ENCODE peak calls at places on chromosomes 3 and 15, in seven cellular contexts. One of them, this sample, is unnamed.

GRCh38 chr15:33190539-33190938 is 4.0 kb downstream of the FMN1 start:
- DNase-seq in H54: no peak
- DNase-seq in GM12891: no peak
- DNase-seq in K562: no peak
- DNase-seq in NB4: no peak
- DNase-seq in A549: no peak
- DNase-seq in endothelial cell of umbilical vein: no peak
- DNase-seq in this sample: no peak

GRCh38 chr3:68057637-68058320 is 403.4 kb upstream of the SUCLG2 start:
- DNase-seq in H54: no peak
- DNase-seq in GM12891: no peak
- DNase-seq in K562: no peak
- DNase-seq in NB4: peak
- DNase-seq in A549: no peak
- DNase-seq in endothelial cell of umbilical vein: no peak
- DNase-seq in this sample: no peak

GRCh38 chr3:58001979-58002378 is 6.2 kb upstream of the FLNB start:
- DNase-seq in H54: no peak
- DNase-seq in GM12891: no peak
- DNase-seq in K562: no peak
- DNase-seq in NB4: no peak
- DNase-seq in A549: no peak
- DNase-seq in endothelial cell of umbilical vein: no peak
- DNase-seq in this sample: no peak

GRCh38 chr15:80343610-80344009 is 60.6 kb upstream of the ARNT2 start:
- DNase-seq in H54: no peak
- DNase-seq in GM12891: no peak
- DNase-seq in K562: no peak
- DNase-seq in NB4: no peak
- DNase-seq in A549: no peak
- DNase-seq in endothelial cell of umbilical vein: no peak
- DNase-seq in this sample: no peak

GRCh38 chr3:69425249-69425648 is 39.4 kb upstream of the FRMD4B start:
- DNase-seq in H54: no peak
- DNase-seq in GM12891: peak
- DNase-seq in K562: peak
- DNase-seq in NB4: peak
- DNase-seq in A549: peak
- DNase-seq in endothelial cell of umbilical vein: peak
- DNase-seq in this sample: peak

GRCh38 chr3:187852842-187853727 is 107.8 kb upstream of the BCL6 start:
- DNase-seq in H54: no peak
- DNase-seq in GM12891: no peak
- DNase-seq in K562: no peak
- DNase-seq in NB4: no peak
- DNase-seq in A549: no peak
- DNase-seq in endothelial cell of umbilical vein: no peak
- DNase-seq in this sample: no peak

GRCh38 chr3:29247088-29247745 is 33.7 kb upstream of the RBMS3 start:
- DNase-seq in H54: no peak
- DNase-seq in GM12891: no peak
- DNase-seq in K562: no peak
- DNase-seq in NB4: no peak
- DNase-seq in A549: no peak
- DNase-seq in endothelial cell of umbilical vein: no peak
- DNase-seq in this sample: no peak

GRCh38 chr15:58608129-58608590 is 141.3 kb downstream of the ADAM10 start:
- DNase-seq in H54: no peak
- DNase-seq in GM12891: no peak
- DNase-seq in K562: no peak
- DNase-seq in NB4: no peak
- DNase-seq in A549: no peak
- DNase-seq in endothelial cell of umbilical vein: no peak
- DNase-seq in this sample: no peak

GRCh38 chr3:10090181-10090580 is 17.9 kb downstream of the FANCD2OS start:
- DNase-seq in H54: no peak
- DNase-seq in GM12891: no peak
- DNase-seq in K562: no peak
- DNase-seq in NB4: no peak
- DNase-seq in A549: no peak
- DNase-seq in endothelial cell of umbilical vein: no peak
- DNase-seq in this sample: no peak

GRCh38 chr15:68517285-68517711 is 61.5 kb upstream of the CORO2B start:
- DNase-seq in H54: no peak
- DNase-seq in GM12891: no peak
- DNase-seq in K562: no peak
- DNase-seq in NB4: no peak
- DNase-seq in A549: no peak
- DNase-seq in endothelial cell of umbilical vein: no peak
- DNase-seq in this sample: no peak

GRCh38 chr3:36364260-36364659 is 16.0 kb upstream of the STAC start:
- DNase-seq in H54: no peak
- DNase-seq in GM12891: no peak
- DNase-seq in K562: no peak
- DNase-seq in NB4: no peak
- DNase-seq in A549: no peak
- DNase-seq in endothelial cell of umbilical vein: no peak
- DNase-seq in this sample: no peak

GRCh38 chr15:81910997-81911396 is 134.8 kb downstream of the MEX3B start:
- DNase-seq in H54: no peak
- DNase-seq in GM12891: no peak
- DNase-seq in K562: no peak
- DNase-seq in NB4: no peak
- DNase-seq in A549: no peak
- DNase-seq in endothelial cell of umbilical vein: no peak
- DNase-seq in this sample: no peak

DNA sequence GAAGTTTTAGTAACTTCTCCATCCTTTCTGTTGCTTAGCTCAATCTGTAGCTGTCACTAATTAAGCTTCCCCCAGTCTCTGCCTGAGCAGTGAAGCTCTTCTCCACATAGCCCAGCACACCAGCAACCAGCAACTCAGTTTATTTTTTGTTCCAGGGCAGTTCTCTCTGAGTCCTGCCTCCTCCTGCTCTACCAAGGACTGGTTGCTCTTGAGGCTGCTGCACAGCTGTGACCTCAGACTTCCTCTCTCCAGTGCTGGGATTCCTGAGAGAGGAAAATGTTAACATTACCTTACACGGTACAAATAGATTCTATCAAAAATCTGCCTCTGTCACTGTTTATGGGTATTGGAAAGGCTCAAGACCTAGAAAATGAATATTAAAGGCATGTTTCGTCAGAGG is 294.7 kb downstream of the OXSM start:
- DNase-seq in H54: no peak
- DNase-seq in GM12891: no peak
- DNase-seq in K562: no peak
- DNase-seq in NB4: no peak
- DNase-seq in A549: no peak
- DNase-seq in endothelial cell of umbilical vein: no peak
- DNase-seq in this sample: no peak
- TF ChIP-seq POLR2A in H54: no peak
- TF ChIP-seq POLR2A in GM12891: no peak
- TF ChIP-seq POLR2A in K562: no peak
- TF ChIP-seq POLR2A in NB4: no peak
- TF ChIP-seq POLR2A in A549: no peak
- TF ChIP-seq POLR2A in endothelial cell of umbilical vein: no peak
- TF ChIP-seq POLR2A in this sample: no peak

GRCh38 chr3:123698813-123699212 is 114.0 kb upstream of the HACD2 start:
- DNase-seq in H54: no peak
- DNase-seq in GM12891: no peak
- DNase-seq in K562: no peak
- DNase-seq in NB4: no peak
- DNase-seq in A549: no peak
- DNase-seq in endothelial cell of umbilical vein: no peak
- DNase-seq in this sample: no peak

GRCh38 chr3:123705886-123706285 is 121.0 kb upstream of the HACD2 start:
- DNase-seq in H54: no peak
- DNase-seq in GM12891: no peak
- DNase-seq in K562: no peak
- DNase-seq in NB4: no peak
- DNase-seq in A549: no peak
- DNase-seq in endothelial cell of umbilical vein: no peak
- DNase-seq in this sample: no peak

GRCh38 chr3:123696796-123697195 is 111.9 kb upstream of the HACD2 start:
- DNase-seq in H54: no peak
- DNase-seq in GM12891: no peak
- DNase-seq in K562: no peak
- DNase-seq in NB4: no peak
- DNase-seq in A549: no peak
- DNase-seq in endothelial cell of umbilical vein: no peak
- DNase-seq in this sample: no peak

GRCh38 chr3:123702720-123703119 is 117.9 kb upstream of the HACD2 start:
- DNase-seq in H54: no peak
- DNase-seq in GM12891: no peak
- DNase-seq in K562: no peak
- DNase-seq in NB4: no peak
- DNase-seq in A549: no peak
- DNase-seq in endothelial cell of umbilical vein: no peak
- DNase-seq in this sample: no peak

GRCh38 chr3:123700791-123701712 is 116.2 kb upstream of the HACD2 start:
- DNase-seq in H54: no peak
- DNase-seq in GM12891: no peak
- DNase-seq in K562: no peak
- DNase-seq in NB4: no peak
- DNase-seq in A549: no peak
- DNase-seq in endothelial cell of umbilical vein: no peak
- DNase-seq in this sample: no peak
- TF ChIP-seq POLR2A in H54: no peak
- TF ChIP-seq POLR2A in GM12891: no peak
- TF ChIP-seq POLR2A in K562: no peak
- TF ChIP-seq POLR2A in NB4: no peak
- TF ChIP-seq POLR2A in A549: no peak
- TF ChIP-seq POLR2A in endothelial cell of umbilical vein: no peak
- TF ChIP-seq POLR2A in this sample: no peak

GRCh38 chr3:174204765-174205164 is 654.4 kb upstream of the NAALADL2 start:
- DNase-seq in H54: no peak
- DNase-seq in GM12891: no peak
- DNase-seq in K562: no peak
- DNase-seq in NB4: no peak
- DNase-seq in A549: no peak
- DNase-seq in endothelial cell of umbilical vein: no peak
- DNase-seq in this sample: no peak

GRCh38 chr3:174202561-174202960 is 656.6 kb upstream of the NAALADL2 start:
- DNase-seq in H54: no peak
- DNase-seq in GM12891: no peak
- DNase-seq in K562: no peak
- DNase-seq in NB4: no peak
- DNase-seq in A549: no peak
- DNase-seq in endothelial cell of umbilical vein: peak
- DNase-seq in this sample: no peak

GRCh38 chr3:174206607-174207192 is 652.4 kb upstream of the NAALADL2 start:
- DNase-seq in H54: no peak
- DNase-seq in GM12891: no peak
- DNase-seq in K562: no peak
- DNase-seq in NB4: no peak
- DNase-seq in A549: no peak
- DNase-seq in endothelial cell of umbilical vein: no peak
- DNase-seq in this sample: no peak

DNA sequence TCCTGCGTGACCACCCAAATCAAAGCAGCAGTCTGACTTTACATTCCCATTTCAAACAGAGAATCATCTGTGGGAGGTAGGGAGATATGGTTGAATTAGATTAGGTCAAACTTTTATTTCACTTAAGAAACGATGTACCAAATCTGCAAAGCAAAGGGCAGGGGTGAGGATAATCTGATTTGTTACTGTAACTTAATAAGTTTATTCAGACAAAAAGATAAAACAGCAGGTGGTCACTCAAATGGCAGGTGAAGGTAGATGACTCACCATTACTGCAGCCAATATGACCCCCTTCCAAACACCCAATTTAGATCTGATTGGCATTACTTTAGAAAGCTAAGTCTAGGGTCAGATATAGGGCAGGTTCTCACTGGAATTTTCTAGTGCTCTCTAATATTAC is 651.0 kb upstream of the NAALADL2 start:
- DNase-seq in H54: no peak
- DNase-seq in GM12891: no peak
- DNase-seq in K562: no peak
- DNase-seq in NB4: no peak
- DNase-seq in A549: no peak
- DNase-seq in endothelial cell of umbilical vein: no peak
- DNase-seq in this sample: no peak
- TF ChIP-seq POLR2A in H54: no peak
- TF ChIP-seq POLR2A in GM12891: no peak
- TF ChIP-seq POLR2A in K562: no peak
- TF ChIP-seq POLR2A in NB4: no peak
- TF ChIP-seq POLR2A in A549: no peak
- TF ChIP-seq POLR2A in endothelial cell of umbilical vein: no peak
- TF ChIP-seq POLR2A in this sample: no peak

GRCh38 chr3:124779751-124780191 is 49.5 kb downstream of the UMPS start:
- DNase-seq in H54: no peak
- DNase-seq in GM12891: no peak
- DNase-seq in K562: no peak
- DNase-seq in NB4: no peak
- DNase-seq in A549: no peak
- DNase-seq in endothelial cell of umbilical vein: no peak
- DNase-seq in this sample: no peak

GRCh38 chr3:124780356-124780755 is 50.1 kb downstream of the UMPS start:
- DNase-seq in H54: no peak
- DNase-seq in GM12891: no peak
- DNase-seq in K562: no peak
- DNase-seq in NB4: no peak
- DNase-seq in A549: no peak
- DNase-seq in endothelial cell of umbilical vein: no peak
- DNase-seq in this sample: no peak

GRCh38 chr3:124779116-124779515 is 48.9 kb downstream of the UMPS start:
- DNase-seq in H54: no peak
- DNase-seq in GM12891: no peak
- DNase-seq in K562: no peak
- DNase-seq in NB4: no peak
- DNase-seq in A549: no peak
- DNase-seq in endothelial cell of umbilical vein: no peak
- DNase-seq in this sample: no peak

GRCh38 chr3:124781706-124782376 is 51.6 kb downstream of the UMPS start:
- DNase-seq in H54: no peak
- DNase-seq in GM12891: no peak
- DNase-seq in K562: no peak
- DNase-seq in NB4: no peak
- DNase-seq in A549: no peak
- DNase-seq in endothelial cell of umbilical vein: no peak
- DNase-seq in this sample: no peak

DNA sequence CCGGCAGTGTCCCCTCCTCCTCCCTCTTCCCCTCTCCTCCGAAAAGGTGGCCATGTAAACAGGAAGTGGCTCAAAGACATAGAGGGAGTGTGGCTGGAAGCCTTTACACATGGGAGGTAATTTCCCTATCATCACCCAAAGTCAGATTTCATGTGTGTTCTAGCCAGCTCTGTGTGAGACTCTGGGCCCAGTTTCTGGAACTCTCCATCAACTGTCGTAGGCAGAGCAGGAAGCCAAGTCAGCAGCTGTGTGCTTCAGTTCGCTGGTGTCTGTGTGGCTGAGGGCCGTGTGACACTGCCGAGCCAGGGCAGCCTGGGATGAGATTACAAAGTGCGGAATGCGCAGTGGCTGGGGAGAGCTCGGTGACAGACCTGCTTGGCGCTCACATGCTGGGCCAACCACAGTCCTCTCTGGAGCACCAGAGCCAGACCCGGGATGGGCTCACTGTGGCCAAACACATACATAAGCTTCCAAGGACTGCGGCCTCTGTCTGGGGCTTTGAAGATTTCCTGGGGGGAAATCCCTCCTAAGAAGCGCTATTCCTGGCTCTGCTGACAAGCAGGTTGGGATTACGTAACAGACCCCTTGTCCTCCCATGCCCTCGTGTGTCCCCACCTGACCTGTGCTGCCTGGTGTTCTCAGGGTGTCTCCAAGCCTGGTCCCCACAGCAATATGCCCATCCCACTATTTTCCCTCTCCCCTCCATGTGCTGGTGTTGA is 50.7 kb downstream of the UMPS start:
- DNase-seq in H54: no peak
- DNase-seq in GM12891: no peak
- DNase-seq in K562: no peak
- DNase-seq in NB4: peak
- DNase-seq in A549: no peak
- DNase-seq in endothelial cell of umbilical vein: peak
- DNase-seq in this sample: no peak
- TF ChIP-seq POLR2A in H54: no peak
- TF ChIP-seq POLR2A in GM12891: no peak
- TF ChIP-seq POLR2A in K562: no peak
- TF ChIP-seq POLR2A in NB4: no peak
- TF ChIP-seq POLR2A in A549: no peak
- TF ChIP-seq POLR2A in endothelial cell of umbilical vein: no peak
- TF ChIP-seq POLR2A in this sample: no peak